ENCODE peak calls at places on chromosomes 3 and 15, in seven cellular contexts. One of them, this sample, is unnamed.

GRCh38 chr3:15860014-15860934 is 62.5 kb upstream of the ANKRD28 start:
- DNase-seq in HCT116: peak
- DNase-seq in SK-N-SH: peak
- DNase-seq in GM12878: no peak
- DNase-seq in K562: peak
- DNase-seq in H1: peak
- DNase-seq in HepG2: peak
- DNase-seq in this sample: peak

GRCh38 chr3:192772495-192772894 is 45.2 kb upstream of the FGF12 start:
- DNase-seq in HCT116: peak
- DNase-seq in SK-N-SH: peak
- DNase-seq in GM12878: no peak
- DNase-seq in K562: no peak
- DNase-seq in H1: peak
- DNase-seq in HepG2: peak
- DNase-seq in this sample: peak

GRCh38 chr3:178602864-178603263 is 66.6 kb downstream of the KCNMB2 start:
- DNase-seq in HCT116: no peak
- DNase-seq in SK-N-SH: no peak
- DNase-seq in GM12878: no peak
- DNase-seq in K562: no peak
- DNase-seq in H1: no peak
- DNase-seq in HepG2: no peak
- DNase-seq in this sample: no peak

GRCh38 chr15:90004671-90005070 is 3.5 kb downstream of the ZNF710 start:
- DNase-seq in HCT116: no peak
- DNase-seq in SK-N-SH: no peak
- DNase-seq in GM12878: no peak
- DNase-seq in K562: no peak
- DNase-seq in H1: no peak
- DNase-seq in HepG2: peak
- DNase-seq in this sample: no peak

GRCh38 chr3:45123030-45123429 is 23.1 kb downstream of the CDCP1 start:
- DNase-seq in HCT116: no peak
- DNase-seq in SK-N-SH: no peak
- DNase-seq in GM12878: peak
- DNase-seq in K562: no peak
- DNase-seq in H1: no peak
- DNase-seq in HepG2: no peak
- DNase-seq in this sample: no peak

GRCh38 chr3:123834631-123835030 is 49.5 kb downstream of the MYLK start:
- DNase-seq in HCT116: no peak
- DNase-seq in SK-N-SH: no peak
- DNase-seq in GM12878: no peak
- DNase-seq in K562: no peak
- DNase-seq in H1: no peak
- DNase-seq in HepG2: no peak
- DNase-seq in this sample: no peak

GRCh38 chr3:11136116-11136515 is 18.2 kb upstream of the HRH1 start:
- DNase-seq in HCT116: no peak
- DNase-seq in SK-N-SH: no peak
- DNase-seq in GM12878: no peak
- DNase-seq in K562: no peak
- DNase-seq in H1: no peak
- DNase-seq in HepG2: no peak
- DNase-seq in this sample: no peak

GRCh38 chr3:45551214-45552010 is 43.1 kb upstream of the LIMD1 start:
- DNase-seq in HCT116: peak
- DNase-seq in SK-N-SH: no peak
- DNase-seq in GM12878: no peak
- DNase-seq in K562: peak
- DNase-seq in H1: peak
- DNase-seq in HepG2: peak
- DNase-seq in this sample: no peak

GRCh38 chr3:4588410-4588809 is 95.3 kb downstream of the ITPR1 start:
- DNase-seq in HCT116: no peak
- DNase-seq in SK-N-SH: no peak
- DNase-seq in GM12878: no peak
- DNase-seq in K562: no peak
- DNase-seq in H1: no peak
- DNase-seq in HepG2: no peak
- DNase-seq in this sample: no peak

GRCh38 chr3:160130950-160131349 is 94.3 kb upstream of the C3orf80 start:
- DNase-seq in HCT116: no peak
- DNase-seq in SK-N-SH: no peak
- DNase-seq in GM12878: no peak
- DNase-seq in K562: no peak
- DNase-seq in H1: no peak
- DNase-seq in HepG2: no peak
- DNase-seq in this sample: no peak

GRCh38 chr3:66075281-66075680 is 36.6 kb upstream of the MAGI1 start:
- DNase-seq in HCT116: no peak
- DNase-seq in SK-N-SH: no peak
- DNase-seq in GM12878: no peak
- DNase-seq in K562: no peak
- DNase-seq in H1: no peak
- DNase-seq in HepG2: peak
- DNase-seq in this sample: no peak

GRCh38 chr3:37477713-37478487 is 303.5 kb upstream of the LRRFIP2 start:
- DNase-seq in HCT116: no peak
- DNase-seq in SK-N-SH: no peak
- DNase-seq in GM12878: no peak
- DNase-seq in K562: no peak
- DNase-seq in H1: no peak
- DNase-seq in HepG2: no peak
- DNase-seq in this sample: no peak

GRCh38 chr3:124516333-124516732 is 213.9 kb upstream of the UMPS start:
- DNase-seq in HCT116: no peak
- DNase-seq in SK-N-SH: no peak
- DNase-seq in GM12878: no peak
- DNase-seq in K562: no peak
- DNase-seq in H1: no peak
- DNase-seq in HepG2: no peak
- DNase-seq in this sample: no peak

GRCh38 chr15:38085931-38086562 is 151.6 kb downstream of the TMCO5A start:
- DNase-seq in HCT116: no peak
- DNase-seq in SK-N-SH: no peak
- DNase-seq in GM12878: peak
- DNase-seq in K562: no peak
- DNase-seq in H1: no peak
- DNase-seq in HepG2: no peak
- DNase-seq in this sample: no peak

GRCh38 chr3:101381809-101382208 is 61.4 kb upstream of the IMPG2 start:
- DNase-seq in HCT116: peak
- DNase-seq in SK-N-SH: peak
- DNase-seq in GM12878: no peak
- DNase-seq in K562: no peak
- DNase-seq in H1: no peak
- DNase-seq in HepG2: peak
- DNase-seq in this sample: peak

GRCh38 chr3:43028678-43029490 is 49.8 kb downstream of the GASK1A start:
- DNase-seq in HCT116: no peak
- DNase-seq in SK-N-SH: no peak
- DNase-seq in GM12878: no peak
- DNase-seq in K562: no peak
- DNase-seq in H1: no peak
- DNase-seq in HepG2: peak
- DNase-seq in this sample: no peak

GRCh38 chr15:41930221-41930866 is 36.5 kb upstream of the SPTBN5 start:
- DNase-seq in HCT116: peak
- DNase-seq in SK-N-SH: peak
- DNase-seq in GM12878: peak
- DNase-seq in K562: no peak
- DNase-seq in H1: no peak
- DNase-seq in HepG2: peak
- DNase-seq in this sample: peak

GRCh38 chr3:126358038-126358815 is 1.0 kb upstream of the KLF15 start:
- DNase-seq in HCT116: no peak
- DNase-seq in SK-N-SH: no peak
- DNase-seq in GM12878: no peak
- DNase-seq in K562: no peak
- DNase-seq in H1: no peak
- DNase-seq in HepG2: no peak
- DNase-seq in this sample: no peak

GRCh38 chr3:126360046-126360713 is 3.0 kb upstream of the KLF15 start:
- DNase-seq in HCT116: no peak
- DNase-seq in SK-N-SH: no peak
- DNase-seq in GM12878: no peak
- DNase-seq in K562: no peak
- DNase-seq in H1: no peak
- DNase-seq in HepG2: no peak
- DNase-seq in this sample: no peak

GRCh38 chr3:126357299-126358037 is at the start of gene KLF15:
- DNase-seq in HCT116: peak
- DNase-seq in SK-N-SH: peak
- DNase-seq in GM12878: no peak
- DNase-seq in K562: peak
- DNase-seq in H1: no peak
- DNase-seq in HepG2: peak
- DNase-seq in this sample: peak

GRCh38 chr3:126360714-126361060 is 3.5 kb upstream of the KLF15 start:
- DNase-seq in HCT116: no peak
- DNase-seq in SK-N-SH: no peak
- DNase-seq in GM12878: no peak
- DNase-seq in K562: no peak
- DNase-seq in H1: no peak
- DNase-seq in HepG2: no peak
- DNase-seq in this sample: no peak

GRCh38 chr3:126358816-126359181 is 1.6 kb upstream of the KLF15 start:
- DNase-seq in HCT116: no peak
- DNase-seq in SK-N-SH: no peak
- DNase-seq in GM12878: no peak
- DNase-seq in K562: no peak
- DNase-seq in H1: no peak
- DNase-seq in HepG2: no peak
- DNase-seq in this sample: no peak
- TF ChIP-seq JUND in HCT116: no peak
- TF ChIP-seq JUND in SK-N-SH: no peak
- TF ChIP-seq JUND in GM12878: no peak
- TF ChIP-seq JUND in K562: no peak
- TF ChIP-seq JUND in H1: no peak
- TF ChIP-seq JUND in HepG2: no peak
- TF ChIP-seq JUND in this sample: no peak

DNA sequence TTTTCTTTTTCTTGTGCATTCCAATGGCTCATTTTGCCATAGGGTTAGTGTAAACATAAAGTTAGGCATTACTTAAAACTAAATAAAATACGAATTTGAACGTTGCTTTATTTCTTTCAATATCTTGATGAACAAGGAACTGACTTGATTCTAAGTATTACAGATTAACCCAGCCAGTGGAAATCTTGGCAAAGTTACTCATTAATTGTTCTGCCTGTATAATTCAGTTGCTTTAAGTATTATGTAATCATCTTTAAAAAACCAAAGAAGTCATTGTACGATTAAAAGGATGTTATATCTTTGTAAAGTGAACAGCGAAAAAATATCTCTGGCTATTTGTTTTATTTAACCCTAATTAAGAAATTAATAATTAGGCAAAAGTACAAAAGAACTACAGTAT is 737.9 kb upstream of the BCHE start:
- DNase-seq in HCT116: no peak
- DNase-seq in SK-N-SH: no peak
- DNase-seq in GM12878: no peak
- DNase-seq in K562: no peak
- DNase-seq in H1: no peak
- DNase-seq in HepG2: no peak
- DNase-seq in this sample: no peak
- TF ChIP-seq JUND in HCT116: no peak
- TF ChIP-seq JUND in SK-N-SH: no peak
- TF ChIP-seq JUND in GM12878: no peak
- TF ChIP-seq JUND in K562: no peak
- TF ChIP-seq JUND in H1: no peak
- TF ChIP-seq JUND in HepG2: no peak
- TF ChIP-seq JUND in this sample: no peak

GRCh38 chr15:68408971-68409370 is 23.0 kb downstream of the ITGA11 start:
- DNase-seq in HCT116: no peak
- DNase-seq in SK-N-SH: no peak
- DNase-seq in GM12878: no peak
- DNase-seq in K562: no peak
- DNase-seq in H1: no peak
- DNase-seq in HepG2: no peak
- DNase-seq in this sample: no peak

GRCh38 chr15:68409736-68410370 is 22.1 kb downstream of the ITGA11 start:
- DNase-seq in HCT116: no peak
- DNase-seq in SK-N-SH: no peak
- DNase-seq in GM12878: no peak
- DNase-seq in K562: no peak
- DNase-seq in H1: no peak
- DNase-seq in HepG2: no peak
- DNase-seq in this sample: no peak

GRCh38 chr15:68407141-68407885 is 24.6 kb downstream of the ITGA11 start:
- DNase-seq in HCT116: no peak
- DNase-seq in SK-N-SH: no peak
- DNase-seq in GM12878: no peak
- DNase-seq in K562: no peak
- DNase-seq in H1: no peak
- DNase-seq in HepG2: no peak
- DNase-seq in this sample: no peak

GRCh38 chr15:68407886-68408500 is 24.0 kb downstream of the ITGA11 start:
- DNase-seq in HCT116: no peak
- DNase-seq in SK-N-SH: no peak
- DNase-seq in GM12878: no peak
- DNase-seq in K562: no peak
- DNase-seq in H1: no peak
- DNase-seq in HepG2: no peak
- DNase-seq in this sample: no peak

GRCh38 chr15:68408526-68408925 is 23.4 kb downstream of the ITGA11 start:
- DNase-seq in HCT116: no peak
- DNase-seq in SK-N-SH: no peak
- DNase-seq in GM12878: no peak
- DNase-seq in K562: no peak
- DNase-seq in H1: no peak
- DNase-seq in HepG2: no peak
- DNase-seq in this sample: no peak
- TF ChIP-seq JUND in HCT116: no peak
- TF ChIP-seq JUND in SK-N-SH: no peak
- TF ChIP-seq JUND in GM12878: no peak
- TF ChIP-seq JUND in K562: no peak
- TF ChIP-seq JUND in H1: no peak
- TF ChIP-seq JUND in HepG2: no peak
- TF ChIP-seq JUND in this sample: no peak

GRCh38 chr15:29936353-29937049 is 114.2 kb upstream of the TJP1 start:
- DNase-seq in HCT116: no peak
- DNase-seq in SK-N-SH: no peak
- DNase-seq in GM12878: no peak
- DNase-seq in K562: no peak
- DNase-seq in H1: no peak
- DNase-seq in HepG2: no peak
- DNase-seq in this sample: no peak

GRCh38 chr15:29937956-29938355 is 115.7 kb upstream of the TJP1 start:
- DNase-seq in HCT116: no peak
- DNase-seq in SK-N-SH: no peak
- DNase-seq in GM12878: no peak
- DNase-seq in K562: no peak
- DNase-seq in H1: no peak
- DNase-seq in HepG2: no peak
- DNase-seq in this sample: no peak

GRCh38 chr15:29935296-29936020 is 113.2 kb upstream of the TJP1 start:
- DNase-seq in HCT116: no peak
- DNase-seq in SK-N-SH: no peak
- DNase-seq in GM12878: no peak
- DNase-seq in K562: no peak
- DNase-seq in H1: no peak
- DNase-seq in HepG2: no peak
- DNase-seq in this sample: no peak

GRCh38 chr15:29933043-29933442 is 110.8 kb upstream of the TJP1 start:
- DNase-seq in HCT116: no peak
- DNase-seq in SK-N-SH: no peak
- DNase-seq in GM12878: no peak
- DNase-seq in K562: no peak
- DNase-seq in H1: no peak
- DNase-seq in HepG2: no peak
- DNase-seq in this sample: no peak

GRCh38 chr15:29934251-29934650 is 112.0 kb upstream of the TJP1 start:
- DNase-seq in HCT116: no peak
- DNase-seq in SK-N-SH: no peak
- DNase-seq in GM12878: no peak
- DNase-seq in K562: no peak
- DNase-seq in H1: no peak
- DNase-seq in HepG2: no peak
- DNase-seq in this sample: no peak
- TF ChIP-seq JUND in HCT116: peak
- TF ChIP-seq JUND in SK-N-SH: no peak
- TF ChIP-seq JUND in GM12878: no peak
- TF ChIP-seq JUND in K562: no peak
- TF ChIP-seq JUND in H1: no peak
- TF ChIP-seq JUND in HepG2: no peak
- TF ChIP-seq JUND in this sample: no peak